ENCODE peak calls at places on chromosomes 5 and 9, in five cellular contexts. P is lung, W is cardiac muscle cell, B is right lobe of liver, X is IMR-90. R is an unnamed sample. For H3K9me3, the result is how much of the 10 kb centered on the place peaks cover.

GRCh38 chr9:134182554-134183219 is 18.3 kb upstream of the RNU6ATAC start:
- DNase-seq in P (no peak), W (no peak), B (peak), X (peak), R (no peak)

GRCh38 chr9:137982132-137982666 is 104.6 kb downstream of the CACNA1B start:
- DNase-seq in P (no peak), W (no peak), B (no peak), X (no peak), R (no peak)

GRCh38 chr9:33165263-33166151 is 1.6 kb downstream of the B4GALT1 start:
- DNase-seq in P (peak), W (peak), B (peak), X (peak), R (no peak)

GRCh38 chr9:89969156-89969566 is 364.3 kb downstream of the GADD45G start:
- DNase-seq in P (no peak), W (no peak), B (peak), X (peak), R (no peak)

GRCh38 chr5:5497132-5497748 is 74.8 kb downstream of the ICE1 start:
- DNase-seq in P (peak), W (peak), B (peak), X (peak), R (no peak)

GRCh38 chr5:141715340-141715905 is 33.4 kb upstream of the ARAP3 start:
- DNase-seq in P (no peak), W (no peak), B (no peak), X (no peak), R (no peak)

GRCh38 chr9:132546148-132547051 is 36.0 kb upstream of the BARHL1 start:
- DNase-seq in P (no peak), W (peak), B (no peak), X (no peak), R (no peak)

GRCh38 chr5:57662991-57663390 is 180.4 kb upstream of the ACTBL2 start:
- DNase-seq in P (no peak), W (no peak), B (no peak), X (peak), R (no peak)

GRCh38 chr5:137078171-137078665 is 420.9 kb downstream of the SPOCK1 start:
- DNase-seq in P (no peak), W (no peak), B (no peak), X (peak), R (no peak)

GRCh38 chr9:126295936-126296600 is 30.6 kb upstream of the MVB12B start:
- DNase-seq in P (no peak), W (no peak), B (no peak), X (no peak), R (no peak)

GRCh38 chr5:135116146-135116545 is 82.1 kb upstream of the PITX1 start:
- DNase-seq in P (peak), W (no peak), B (no peak), X (no peak), R (peak)

GRCh38 chr5:28286566-28286965 is 1248.2 kb upstream of the CDH9 start:
- DNase-seq in P (no peak), W (no peak), B (no peak), X (no peak), R (no peak)

GRCh38 chr5:132754947-132755346 is 7.7 kb downstream of the CCNI2 start:
- DNase-seq in P (no peak), W (peak), B (no peak), X (peak), R (no peak)

GRCh38 chr9:129142115-129142514 is 30.9 kb downstream of the PTPA start:
- DNase-seq in P (no peak), W (no peak), B (no peak), X (no peak), R (no peak)

GRCh38 chr5:178626484-178627258 is at the start of gene CLK4:
- DNase-seq in P (peak), W (peak), B (peak), X (peak), R (peak)

GRCh38 chr5:127820910-127821553 is 117.8 kb downstream of the CCDC192 start:
- DNase-seq in P (no peak), W (no peak), B (no peak), X (peak), R (no peak)

GRCh38 chr5:54885636-54886035 is 99.8 kb downstream of the ESM1 start:
- DNase-seq in P (no peak), W (no peak), B (no peak), X (no peak), R (no peak)

GRCh38 chr5:96219580-96220281 is 213.3 kb downstream of the PCSK1 start:
- DNase-seq in P (no peak), W (no peak), B (no peak), X (peak), R (no peak)

GRCh38 chr5:131999991-132000490 is 11.4 kb downstream of the ACSL6 start:
- DNase-seq in P (no peak), W (no peak), B (peak), X (no peak), R (no peak)

GRCh38 chr5:181188700-181189362 is 16.2 kb downstream of the TRIM7 start:
- DNase-seq in P (peak), W (peak), B (peak), X (peak), R (peak)

GRCh38 chr5:96413028-96413427 is 20.0 kb downstream of the PCSK1 start:
- DNase-seq in P (no peak), W (no peak), B (no peak), X (no peak), R (no peak)

GRCh38 chr5:89694026-89694540 is 715.5 kb downstream of the CETN3 start:
- DNase-seq in P (no peak), W (no peak), B (no peak), X (no peak), R (no peak)

GRCh38 chr5:71778678-71779276 is 59.7 kb downstream of the CARTPT start:
- DNase-seq in P (no peak), W (peak), B (no peak), X (peak), R (no peak)

GRCh38 chr5:157076558-157076957 is 17.6 kb upstream of the HAVCR1 start:
- DNase-seq in P (no peak), W (no peak), B (no peak), X (peak), R (no peak)

GRCh38 chr9:91416086-91416712 is 7.4 kb downstream of the NFIL3 start:
- DNase-seq in P (no peak), W (no peak), B (no peak), X (peak), R (no peak)

GRCh38 chr5:181114284-181114843 is 16.6 kb downstream of the OR2V1 start:
- DNase-seq in P (no peak), W (no peak), B (no peak), X (no peak), R (no peak)

GRCh38 chr9:14159440-14160222 is 154.3 kb downstream of the NFIB start:
- DNase-seq in P (no peak), W (no peak), B (no peak), X (peak), R (no peak)

GRCh38 chr9:137112564-137113384 is 1.8 kb downstream of the DPP7 start:
- DNase-seq in P (no peak), W (no peak), B (no peak), X (no peak), R (peak)

GRCh38 chr5:72387985-72388384 is 67.8 kb downstream of the PTCD2 start:
- DNase-seq in P (no peak), W (no peak), B (no peak), X (peak), R (no peak)

GRCh38 chr5:13412040-13412595 is 532.4 kb downstream of the DNAH5 start:
- DNase-seq in P (no peak), W (no peak), B (no peak), X (no peak), R (no peak)

GRCh38 chr9:104256710-104257091 is 162.6 kb downstream of the SMC2 start:
- DNase-seq in P (no peak), W (no peak), B (no peak), X (no peak), R (no peak)

GRCh38 chr9:89179535-89179919 is 909 bp upstream of the SHC3 start:
- DNase-seq in P (no peak), W (peak), B (no peak), X (peak), R (no peak)

GRCh38 chr9:130410443-130410842 is 34.3 kb upstream of the ASS1 start:
- DNase-seq in P (no peak), W (no peak), B (no peak), X (no peak), R (no peak)
- H3K27ac ChIP-seq in P (no peak), W (no peak), B (no peak), X (no peak), R (no peak)

GRCh38 chr5:117682416-117682815 is 1107.8 kb upstream of the SEMA6A start:
- DNase-seq in P (no peak), W (no peak), B (no peak), X (peak), R (no peak)
- H3K9me3 ChIP-seq in P (under half), W (under half), B (under half), X (under half), R (under half)

DNA sequence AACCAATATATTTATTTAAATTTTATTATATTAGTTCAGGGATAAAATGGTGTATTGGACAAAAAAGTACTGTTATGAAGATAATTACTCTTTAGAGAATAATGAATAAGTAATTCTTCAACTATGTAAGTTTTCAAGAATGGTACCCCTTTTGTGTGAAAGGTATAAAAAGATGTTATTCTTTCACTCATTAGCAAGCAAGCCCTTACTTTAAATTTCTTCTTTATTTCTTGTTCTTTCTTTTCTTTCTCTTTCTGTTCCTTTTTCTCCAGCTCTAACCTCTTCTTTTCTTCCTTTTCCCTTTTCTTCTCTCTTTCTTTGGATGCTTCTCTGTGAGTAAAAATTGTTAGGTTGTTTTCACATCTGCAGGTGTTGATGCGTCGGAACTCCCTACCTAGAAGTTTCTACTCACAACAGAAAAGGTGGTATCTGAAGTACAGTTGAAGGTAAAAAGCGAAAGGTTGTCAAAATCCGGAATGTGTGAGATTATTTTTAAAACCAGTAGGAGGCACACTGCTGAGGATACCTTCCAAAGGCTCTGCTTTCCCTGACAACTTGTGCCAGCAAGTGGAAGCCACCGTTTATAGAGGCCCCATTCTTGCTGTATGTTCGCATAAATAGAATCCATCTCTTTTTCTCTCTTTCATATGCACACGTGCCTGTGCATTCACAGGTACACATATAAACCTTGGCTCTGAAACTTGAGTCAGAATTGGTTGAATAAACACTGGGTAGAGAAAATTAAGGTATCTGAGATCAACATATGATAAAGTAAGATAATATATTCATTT is 63.4 kb upstream of the RICTOR start:
- DNase-seq in P (no peak), W (peak), B (no peak), X (no peak), R (no peak)
- TF ChIP-seq CTCF in P (no peak), W (peak), B (no peak), X (peak), R (no peak)

GRCh38 chr5:169389318-169389717 is 88.4 kb upstream of the SLIT3 start:
- DNase-seq in P (no peak), W (no peak), B (no peak), X (no peak), R (no peak)

GRCh38 chr5:169394371-169394770 is 93.4 kb upstream of the SLIT3 start:
- DNase-seq in P (no peak), W (no peak), B (no peak), X (no peak), R (no peak)

GRCh38 chr5:169395136-169395535 is 94.2 kb upstream of the SLIT3 start:
- DNase-seq in P (no peak), W (no peak), B (no peak), X (no peak), R (no peak)

GRCh38 chr5:169390265-169390664 is 89.3 kb upstream of the SLIT3 start:
- DNase-seq in P (no peak), W (no peak), B (no peak), X (no peak), R (no peak)

GRCh38 chr5:169393907-169394306 is 93.0 kb upstream of the SLIT3 start:
- DNase-seq in P (no peak), W (no peak), B (no peak), X (no peak), R (no peak)
- H3K27ac ChIP-seq in P (no peak), W (no peak), B (no peak), X (no peak), R (no peak)

GRCh38 chr5:61808884-61809283 is 476.8 kb downstream of the ZSWIM6 start:
- DNase-seq in P (no peak), W (no peak), B (no peak), X (no peak), R (no peak)

GRCh38 chr5:61808091-61808490 is 476.0 kb downstream of the ZSWIM6 start:
- DNase-seq in P (no peak), W (no peak), B (no peak), X (no peak), R (no peak)

GRCh38 chr5:61813361-61813760 is 481.3 kb downstream of the ZSWIM6 start:
- DNase-seq in P (no peak), W (no peak), B (no peak), X (no peak), R (no peak)

GRCh38 chr5:61809651-61810050 is 477.6 kb downstream of the ZSWIM6 start:
- DNase-seq in P (no peak), W (no peak), B (no peak), X (no peak), R (peak)

GRCh38 chr5:61811052-61811451 is 479.0 kb downstream of the ZSWIM6 start:
- DNase-seq in P (no peak), W (no peak), B (no peak), X (no peak), R (no peak)
- H3K9me3 ChIP-seq in P (under half), W (under half), B (under half), X (under half), R (under half)

DNA sequence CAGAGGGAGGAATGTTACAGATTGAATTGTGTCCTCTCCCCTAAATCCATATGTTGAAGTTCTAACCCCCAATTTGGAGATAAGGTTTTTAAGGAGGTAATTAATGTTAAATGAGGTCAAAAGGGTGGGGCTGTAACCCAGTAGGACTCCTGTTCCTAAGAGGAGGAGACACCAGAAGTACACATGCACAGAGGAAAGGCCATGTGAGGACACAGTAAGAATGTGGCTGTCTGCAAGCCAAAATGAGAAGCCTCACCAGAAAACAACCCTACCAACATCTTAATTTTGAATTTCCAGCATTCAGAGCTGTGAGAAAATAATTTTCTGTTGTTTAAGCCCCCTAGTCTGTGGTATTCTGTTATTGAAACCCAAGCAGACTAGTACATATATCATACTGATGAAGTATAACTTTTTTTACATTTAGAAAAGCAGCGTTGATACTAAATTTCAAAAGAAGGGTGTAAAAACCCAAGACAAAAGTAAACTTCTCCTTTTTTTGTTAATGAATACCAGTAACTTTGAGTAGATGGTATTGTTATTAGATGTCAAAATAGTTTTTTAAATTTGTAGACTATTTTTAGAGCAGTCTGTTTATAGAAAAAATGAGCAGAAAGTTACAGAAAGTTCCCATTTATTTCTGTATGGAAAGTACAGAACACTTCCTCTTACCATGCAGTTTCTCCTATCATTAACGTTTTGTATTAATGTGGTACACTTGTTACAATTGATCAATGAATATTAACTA is 25.1 kb downstream of the RNF180 start:
- DNase-seq in P (no peak), W (no peak), B (no peak), X (no peak), R (no peak)
- TF ChIP-seq CTCF in P (no peak), W (no peak), B (no peak), X (no peak), R (no peak)

R was measured in pancreas.